ENCODE peak calls at places on chromosome 2, in ten cellular contexts. One of them, this sample, is unnamed.

GRCh38 chr2:2698182-2699116 is 367.4 kb upstream of the MYT1L start:
- DNase-seq in activated CD4-positive, alpha-beta T cell treated with anti-CD3 and anti-CD28 coated beads, Interleukin-2, amount 50 U/mL, for 24 hours: no peak
- DNase-seq in NCI-H748 treated with DMSO at 0.1 percent for 48 hours: peak
- DNase-seq in cardiac muscle cell: peak
- DNase-seq in fibroblast of lung: no peak
- DNase-seq in uterus: no peak
- DNase-seq in T follicular helper cell: no peak
- DNase-seq in hypothalamus: no peak
- DNase-seq in kidney glomerular epithelial cell: no peak
- DNase-seq in NCI-H1436: peak
- DNase-seq in this sample: no peak

GRCh38 chr2:25294573-25295462 is 46.9 kb downstream of the DNMT3A start:
- DNase-seq in kidney glomerular epithelial cell: no peak
- DNase-seq in NCI-H1436: peak
- DNase-seq in activated CD4-positive, alpha-beta T cell treated with anti-CD3 and anti-CD28 coated beads, Interleukin-2, amount 50 U/mL, for 24 hours: no peak
- DNase-seq in fibroblast of lung: peak
- DNase-seq in uterus: peak
- DNase-seq in hypothalamus: peak
- DNase-seq in T follicular helper cell: peak
- DNase-seq in cardiac muscle cell: peak
- DNase-seq in NCI-H748 treated with DMSO at 0.1 percent for 48 hours: no peak
- DNase-seq in this sample: peak

GRCh38 chr2:200966770-200967169 is 3.3 kb upstream of the ORC2 start:
- DNase-seq in activated CD4-positive, alpha-beta T cell treated with anti-CD3 and anti-CD28 coated beads, Interleukin-2, amount 50 U/mL, for 24 hours: no peak
- DNase-seq in NCI-H1436: no peak
- DNase-seq in kidney glomerular epithelial cell: no peak
- DNase-seq in cardiac muscle cell: no peak
- DNase-seq in hypothalamus: no peak
- DNase-seq in fibroblast of lung: peak
- DNase-seq in NCI-H748 treated with DMSO at 0.1 percent for 48 hours: no peak
- DNase-seq in uterus: no peak
- DNase-seq in T follicular helper cell: no peak
- DNase-seq in this sample: peak

GRCh38 chr2:26274058-26274613 is 29.4 kb downstream of the HADHB start:
- DNase-seq in NCI-H1436: no peak
- DNase-seq in kidney glomerular epithelial cell: peak
- DNase-seq in cardiac muscle cell: no peak
- DNase-seq in fibroblast of lung: peak
- DNase-seq in uterus: peak
- DNase-seq in activated CD4-positive, alpha-beta T cell treated with anti-CD3 and anti-CD28 coated beads, Interleukin-2, amount 50 U/mL, for 24 hours: no peak
- DNase-seq in NCI-H748 treated with DMSO at 0.1 percent for 48 hours: no peak
- DNase-seq in T follicular helper cell: no peak
- DNase-seq in hypothalamus: no peak
- DNase-seq in this sample: peak

GRCh38 chr2:120820263-120820884 is 84.7 kb downstream of the GLI2 start:
- DNase-seq in hypothalamus: peak
- DNase-seq in kidney glomerular epithelial cell: no peak
- DNase-seq in T follicular helper cell: no peak
- DNase-seq in uterus: peak
- DNase-seq in NCI-H748 treated with DMSO at 0.1 percent for 48 hours: no peak
- DNase-seq in fibroblast of lung: peak
- DNase-seq in activated CD4-positive, alpha-beta T cell treated with anti-CD3 and anti-CD28 coated beads, Interleukin-2, amount 50 U/mL, for 24 hours: no peak
- DNase-seq in NCI-H1436: no peak
- DNase-seq in cardiac muscle cell: peak
- DNase-seq in this sample: peak

GRCh38 chr2:239224249-239224605 is 176.6 kb downstream of the HDAC4 start:
- DNase-seq in cardiac muscle cell: no peak
- DNase-seq in uterus: peak
- DNase-seq in activated CD4-positive, alpha-beta T cell treated with anti-CD3 and anti-CD28 coated beads, Interleukin-2, amount 50 U/mL, for 24 hours: no peak
- DNase-seq in hypothalamus: no peak
- DNase-seq in T follicular helper cell: no peak
- DNase-seq in kidney glomerular epithelial cell: no peak
- DNase-seq in fibroblast of lung: no peak
- DNase-seq in NCI-H1436: no peak
- DNase-seq in NCI-H748 treated with DMSO at 0.1 percent for 48 hours: no peak
- DNase-seq in this sample: no peak

GRCh38 chr2:118846667-118847446 is 591 bp downstream of the EN1 start:
- DNase-seq in uterus: no peak
- DNase-seq in hypothalamus: no peak
- DNase-seq in kidney glomerular epithelial cell: no peak
- DNase-seq in cardiac muscle cell: no peak
- DNase-seq in activated CD4-positive, alpha-beta T cell treated with anti-CD3 and anti-CD28 coated beads, Interleukin-2, amount 50 U/mL, for 24 hours: no peak
- DNase-seq in NCI-H1436: no peak
- DNase-seq in NCI-H748 treated with DMSO at 0.1 percent for 48 hours: no peak
- DNase-seq in T follicular helper cell: no peak
- DNase-seq in fibroblast of lung: no peak
- DNase-seq in this sample: no peak

GRCh38 chr2:196149926-196150325 is 21.5 kb downstream of the STK17B start:
- DNase-seq in uterus: no peak
- DNase-seq in cardiac muscle cell: no peak
- DNase-seq in NCI-H748 treated with DMSO at 0.1 percent for 48 hours: no peak
- DNase-seq in activated CD4-positive, alpha-beta T cell treated with anti-CD3 and anti-CD28 coated beads, Interleukin-2, amount 50 U/mL, for 24 hours: no peak
- DNase-seq in hypothalamus: no peak
- DNase-seq in T follicular helper cell: no peak
- DNase-seq in kidney glomerular epithelial cell: no peak
- DNase-seq in NCI-H1436: no peak
- DNase-seq in fibroblast of lung: no peak
- DNase-seq in this sample: no peak

GRCh38 chr2:112547333-112547732 is 5.1 kb downstream of the POLR1B start:
- DNase-seq in kidney glomerular epithelial cell: peak
- DNase-seq in NCI-H1436: no peak
- DNase-seq in activated CD4-positive, alpha-beta T cell treated with anti-CD3 and anti-CD28 coated beads, Interleukin-2, amount 50 U/mL, for 24 hours: no peak
- DNase-seq in NCI-H748 treated with DMSO at 0.1 percent for 48 hours: no peak
- DNase-seq in cardiac muscle cell: no peak
- DNase-seq in T follicular helper cell: no peak
- DNase-seq in uterus: no peak
- DNase-seq in fibroblast of lung: peak
- DNase-seq in hypothalamus: no peak
- DNase-seq in this sample: no peak

GRCh38 chr2:121028577-121028976 is 256.4 kb downstream of the TFCP2L1 start:
- DNase-seq in kidney glomerular epithelial cell: no peak
- DNase-seq in uterus: no peak
- DNase-seq in NCI-H748 treated with DMSO at 0.1 percent for 48 hours: no peak
- DNase-seq in activated CD4-positive, alpha-beta T cell treated with anti-CD3 and anti-CD28 coated beads, Interleukin-2, amount 50 U/mL, for 24 hours: no peak
- DNase-seq in NCI-H1436: no peak
- DNase-seq in cardiac muscle cell: no peak
- DNase-seq in T follicular helper cell: no peak
- DNase-seq in hypothalamus: no peak
- DNase-seq in fibroblast of lung: no peak
- DNase-seq in this sample: no peak

GRCh38 chr2:177254433-177255226 is 9.9 kb downstream of the NFE2L2 start:
- DNase-seq in activated CD4-positive, alpha-beta T cell treated with anti-CD3 and anti-CD28 coated beads, Interleukin-2, amount 50 U/mL, for 24 hours: no peak
- DNase-seq in NCI-H748 treated with DMSO at 0.1 percent for 48 hours: peak
- DNase-seq in kidney glomerular epithelial cell: no peak
- DNase-seq in NCI-H1436: no peak
- DNase-seq in fibroblast of lung: peak
- DNase-seq in hypothalamus: peak
- DNase-seq in uterus: no peak
- DNase-seq in cardiac muscle cell: peak
- DNase-seq in T follicular helper cell: no peak
- DNase-seq in this sample: peak

GRCh38 chr2:197255550-197255949 is 55.0 kb downstream of the ANKRD44 start:
- DNase-seq in hypothalamus: peak
- DNase-seq in T follicular helper cell: peak
- DNase-seq in cardiac muscle cell: peak
- DNase-seq in activated CD4-positive, alpha-beta T cell treated with anti-CD3 and anti-CD28 coated beads, Interleukin-2, amount 50 U/mL, for 24 hours: peak
- DNase-seq in uterus: peak
- DNase-seq in NCI-H1436: no peak
- DNase-seq in NCI-H748 treated with DMSO at 0.1 percent for 48 hours: no peak
- DNase-seq in fibroblast of lung: peak
- DNase-seq in kidney glomerular epithelial cell: no peak
- DNase-seq in this sample: peak

GRCh38 chr2:182330451-182331325 is 96.1 kb downstream of the PDE1A start:
- DNase-seq in T follicular helper cell: no peak
- DNase-seq in uterus: no peak
- DNase-seq in activated CD4-positive, alpha-beta T cell treated with anti-CD3 and anti-CD28 coated beads, Interleukin-2, amount 50 U/mL, for 24 hours: no peak
- DNase-seq in NCI-H748 treated with DMSO at 0.1 percent for 48 hours: no peak
- DNase-seq in fibroblast of lung: peak
- DNase-seq in hypothalamus: no peak
- DNase-seq in NCI-H1436: no peak
- DNase-seq in kidney glomerular epithelial cell: peak
- DNase-seq in cardiac muscle cell: no peak
- DNase-seq in this sample: peak

GRCh38 chr2:9668686-9669338 is 38.0 kb upstream of the YWHAQ start:
- DNase-seq in kidney glomerular epithelial cell: no peak
- DNase-seq in uterus: no peak
- DNase-seq in NCI-H1436: peak
- DNase-seq in hypothalamus: no peak
- DNase-seq in fibroblast of lung: no peak
- DNase-seq in activated CD4-positive, alpha-beta T cell treated with anti-CD3 and anti-CD28 coated beads, Interleukin-2, amount 50 U/mL, for 24 hours: no peak
- DNase-seq in cardiac muscle cell: no peak
- DNase-seq in NCI-H748 treated with DMSO at 0.1 percent for 48 hours: no peak
- DNase-seq in T follicular helper cell: no peak
- DNase-seq in this sample: no peak

GRCh38 chr2:28408764-28409599 is 16.3 kb downstream of the FOSL2 start:
- DNase-seq in cardiac muscle cell: no peak
- DNase-seq in fibroblast of lung: peak
- DNase-seq in kidney glomerular epithelial cell: peak
- DNase-seq in activated CD4-positive, alpha-beta T cell treated with anti-CD3 and anti-CD28 coated beads, Interleukin-2, amount 50 U/mL, for 24 hours: no peak
- DNase-seq in NCI-H1436: no peak
- DNase-seq in hypothalamus: no peak
- DNase-seq in T follicular helper cell: peak
- DNase-seq in uterus: peak
- DNase-seq in NCI-H748 treated with DMSO at 0.1 percent for 48 hours: no peak
- DNase-seq in this sample: peak

GRCh38 chr2:70190086-70190412 is 770 bp downstream of the C2orf42 start:
- DNase-seq in uterus: no peak
- DNase-seq in NCI-H748 treated with DMSO at 0.1 percent for 48 hours: no peak
- DNase-seq in kidney glomerular epithelial cell: no peak
- DNase-seq in fibroblast of lung: no peak
- DNase-seq in hypothalamus: no peak
- DNase-seq in activated CD4-positive, alpha-beta T cell treated with anti-CD3 and anti-CD28 coated beads, Interleukin-2, amount 50 U/mL, for 24 hours: peak
- DNase-seq in cardiac muscle cell: peak
- DNase-seq in T follicular helper cell: peak
- DNase-seq in NCI-H1436: no peak
- DNase-seq in this sample: peak

GRCh38 chr2:223735659-223736244 is 101.6 kb downstream of the AP1S3 start:
- DNase-seq in fibroblast of lung: peak
- DNase-seq in T follicular helper cell: no peak
- DNase-seq in uterus: no peak
- DNase-seq in activated CD4-positive, alpha-beta T cell treated with anti-CD3 and anti-CD28 coated beads, Interleukin-2, amount 50 U/mL, for 24 hours: no peak
- DNase-seq in hypothalamus: no peak
- DNase-seq in cardiac muscle cell: no peak
- DNase-seq in NCI-H748 treated with DMSO at 0.1 percent for 48 hours: no peak
- DNase-seq in kidney glomerular epithelial cell: peak
- DNase-seq in NCI-H1436: no peak
- DNase-seq in this sample: peak

GRCh38 chr2:86223098-86223681 is 23.9 kb downstream of the MRPL35 start:
- DNase-seq in T follicular helper cell: no peak
- DNase-seq in NCI-H1436: no peak
- DNase-seq in hypothalamus: peak
- DNase-seq in fibroblast of lung: peak
- DNase-seq in kidney glomerular epithelial cell: no peak
- DNase-seq in NCI-H748 treated with DMSO at 0.1 percent for 48 hours: no peak
- DNase-seq in activated CD4-positive, alpha-beta T cell treated with anti-CD3 and anti-CD28 coated beads, Interleukin-2, amount 50 U/mL, for 24 hours: no peak
- DNase-seq in uterus: peak
- DNase-seq in cardiac muscle cell: peak
- DNase-seq in this sample: peak

GRCh38 chr2:72081450-72081849 is 66.2 kb downstream of the CYP26B1 start:
- DNase-seq in activated CD4-positive, alpha-beta T cell treated with anti-CD3 and anti-CD28 coated beads, Interleukin-2, amount 50 U/mL, for 24 hours: no peak
- DNase-seq in NCI-H1436: no peak
- DNase-seq in T follicular helper cell: no peak
- DNase-seq in kidney glomerular epithelial cell: no peak
- DNase-seq in NCI-H748 treated with DMSO at 0.1 percent for 48 hours: no peak
- DNase-seq in hypothalamus: no peak
- DNase-seq in fibroblast of lung: peak
- DNase-seq in cardiac muscle cell: no peak
- DNase-seq in uterus: no peak
- DNase-seq in this sample: peak

GRCh38 chr2:177921726-177922125 is 150.9 kb downstream of the PDE11A start:
- DNase-seq in activated CD4-positive, alpha-beta T cell treated with anti-CD3 and anti-CD28 coated beads, Interleukin-2, amount 50 U/mL, for 24 hours: no peak
- DNase-seq in uterus: no peak
- DNase-seq in NCI-H748 treated with DMSO at 0.1 percent for 48 hours: no peak
- DNase-seq in hypothalamus: no peak
- DNase-seq in fibroblast of lung: peak
- DNase-seq in kidney glomerular epithelial cell: no peak
- DNase-seq in cardiac muscle cell: no peak
- DNase-seq in NCI-H1436: no peak
- DNase-seq in T follicular helper cell: no peak
- DNase-seq in this sample: no peak